ENCODE peak calls at places on chromosomes 6 and 20, in eight cellular contexts. D is astrocyte; N is cardiac muscle cell; C is dorsolateral prefrontal cortex; E is cardiac fibroblast; L is CD8-positive, alpha-beta T cell; B is GM06990; X is kidney epithelial cell. A is an unnamed sample.

GRCh38 chr6:42453027-42453648 is 1.4 kb upstream of the TRERF1 start:
- DNase-seq in B (peak), E (peak), C (peak), X (no peak), N (peak), L (peak), D (peak), A (no peak)

GRCh38 chr6:168363811-168364792 is 44.5 kb upstream of the DACT2 start:
- DNase-seq in B (no peak), L (no peak), E (no peak), N (no peak), C (no peak), X (no peak), D (no peak), A (no peak)

GRCh38 chr6:170033666-170034065 is 257.2 kb downstream of the DLL1 start:
- DNase-seq in B (no peak), L (no peak), D (no peak), C (no peak), N (no peak), E (no peak), X (no peak), A (no peak)

GRCh38 chr6:12060780-12061619 is 48.9 kb downstream of the HIVEP1 start:
- DNase-seq in B (peak), N (no peak), X (peak), L (peak), C (peak), E (peak), D (peak), A (peak)

GRCh38 chr6:34154668-34155447 is 9.0 kb upstream of the GRM4 start:
- DNase-seq in L (peak), N (peak), E (peak), X (no peak), C (peak), B (peak), D (peak), A (no peak)

GRCh38 chr6:162343902-162344226 is 383.7 kb downstream of the PRKN start:
- DNase-seq in L (no peak), X (no peak), B (no peak), D (peak), E (peak), C (no peak), N (no peak), A (no peak)

GRCh38 chr6:98118357-98119045 is 715.9 kb upstream of the POU3F2 start:
- DNase-seq in L (no peak), E (no peak), D (no peak), B (no peak), C (no peak), X (no peak), N (peak), A (no peak)

GRCh38 chr6:42963855-42964605 is 3.5 kb downstream of the GNMT start:
- DNase-seq in B (no peak), L (peak), D (no peak), X (no peak), E (peak), N (peak), C (peak), A (no peak)

GRCh38 chr6:92892626-92893025 is 526.7 kb downstream of the EPHA7 start:
- DNase-seq in E (no peak), L (no peak), D (no peak), N (no peak), B (no peak), C (no peak), X (no peak), A (no peak)

GRCh38 chr6:110341671-110342304 is 16.4 kb downstream of the METTL24 start:
- DNase-seq in N (peak), E (peak), X (no peak), D (no peak), L (no peak), C (peak), B (no peak), A (no peak)

GRCh38 chr6:42222450-42222849 is 4.8 kb upstream of the MRPS10 start:
- DNase-seq in D (no peak), N (no peak), C (no peak), L (no peak), E (no peak), X (no peak), B (no peak), A (no peak)

GRCh38 chr6:130020106-130020851 is 1.9 kb downstream of the L3MBTL3 start:
- DNase-seq in L (peak), N (peak), X (no peak), D (no peak), B (peak), E (peak), C (no peak), A (no peak)

GRCh38 chr6:45946352-45946751 is 69.3 kb downstream of the CLIC5 start:
- DNase-seq in X (no peak), E (peak), C (no peak), D (peak), L (no peak), N (peak), B (no peak), A (no peak)

GRCh38 chr20:59519707-59520014 is 84.7 kb upstream of the PHACTR3 start:
- DNase-seq in C (no peak), L (no peak), N (no peak), D (no peak), B (no peak), E (no peak), X (no peak), A (no peak)

GRCh38 chr6:109000289-109000688 is 94.4 kb downstream of the SESN1 start:
- DNase-seq in N (no peak), X (no peak), E (peak), B (no peak), D (no peak), C (no peak), L (no peak), A (no peak)

GRCh38 chr6:136923954-136924291 is 1.8 kb downstream of the SLC35D3 start:
- DNase-seq in L (no peak), E (no peak), X (no peak), N (no peak), B (no peak), D (no peak), C (no peak), A (no peak)

GRCh38 chr6:54194067-54194466 is 82.8 kb downstream of the MLIP start:
- DNase-seq in B (no peak), X (no peak), C (no peak), E (peak), L (no peak), N (no peak), D (peak), A (no peak)

GRCh38 chr6:35230498-35230897 is 16.7 kb downstream of the SCUBE3 start:
- DNase-seq in L (no peak), C (no peak), X (no peak), D (no peak), N (no peak), B (no peak), E (no peak), A (no peak)

GRCh38 chr6:107735906-107736635 is 88.0 kb downstream of the SCML4 start:
- DNase-seq in E (no peak), X (no peak), N (no peak), B (no peak), C (no peak), L (peak), D (no peak), A (no peak)

GRCh38 chr20:37390891-37391525 is 45.1 kb downstream of the SRC start:
- DNase-seq in E (no peak), D (no peak), L (no peak), N (no peak), X (no peak), B (no peak), C (no peak), A (no peak)

GRCh38 chr20:23142162-23143050 is 56.3 kb upstream of the CD93 start:
- DNase-seq in C (no peak), B (peak), E (no peak), L (no peak), N (no peak), X (no peak), D (no peak), A (no peak)
- TF ChIP-seq CTCF in C (no peak), B (no peak), E (no peak), L (no peak), N (no peak), X (no peak), D (no peak), A (no peak)

GRCh38 chr6:29946787-29947186 is 4.5 kb downstream of the HLA-A start:
- DNase-seq in X (no peak), L (no peak), D (no peak), C (no peak), E (no peak), N (no peak), B (no peak), A (no peak)

GRCh38 chr6:29946380-29946779 is 4.0 kb downstream of the HLA-A start:
- DNase-seq in B (no peak), L (no peak), N (no peak), X (no peak), C (no peak), D (no peak), E (no peak), A (no peak)

GRCh38 chr6:29948277-29948676 is 5.9 kb downstream of the HLA-A start:
- DNase-seq in E (no peak), D (no peak), X (no peak), C (no peak), B (no peak), L (no peak), N (no peak), A (no peak)

GRCh38 chr6:29945421-29945820 is 3.1 kb downstream of the HLA-A start:
- DNase-seq in D (no peak), L (no peak), C (no peak), B (no peak), N (no peak), E (no peak), X (no peak), A (no peak)

GRCh38 chr6:29947292-29947980 is 5.1 kb downstream of the HLA-A start:
- DNase-seq in E (no peak), B (no peak), L (no peak), C (no peak), D (no peak), X (no peak), N (no peak), A (no peak)
- H3K4me3 ChIP-seq in E (no peak), B (no peak), L (no peak), C (no peak), D (no peak), X (no peak), N (no peak), A (no peak)

GRCh38 chr20:2631228-2631627 is 21.2 kb upstream of the NOP56 start:
- DNase-seq in B (no peak), D (no peak), X (no peak), L (no peak), N (no peak), E (peak), C (no peak), A (no peak)
- TF ChIP-seq CTCF in B (no peak), D (no peak), X (no peak), L (no peak), N (peak), E (no peak), C (no peak), A (peak)

GRCh38 chr6:152351742-152352141 is 285.4 kb downstream of the SYNE1 start:
- DNase-seq in X (no peak), E (no peak), N (no peak), D (no peak), L (no peak), B (no peak), C (no peak), A (no peak)
- H3K4me3 ChIP-seq in X (no peak), E (no peak), N (no peak), D (no peak), L (no peak), B (no peak), C (no peak), A (no peak)

DNA sequence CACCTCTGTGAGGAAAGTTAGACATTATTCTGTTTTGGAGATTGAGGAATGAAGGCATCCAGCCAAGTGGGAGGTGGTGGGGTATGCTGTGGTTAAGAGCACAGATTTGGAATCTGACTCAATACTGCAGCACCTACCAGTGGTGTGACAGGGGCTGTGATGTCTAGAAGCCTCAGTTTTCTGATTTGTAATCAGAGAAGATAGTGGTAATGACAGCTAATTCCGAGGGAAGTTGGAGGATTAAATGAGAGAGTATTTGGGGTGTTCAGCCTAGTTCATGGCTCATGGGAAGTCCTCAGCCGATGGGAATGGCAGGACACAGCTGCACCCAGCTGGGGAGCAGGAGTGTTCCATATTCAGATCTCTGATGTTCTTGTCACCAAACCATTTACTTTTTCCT is 9.2 kb downstream of the SLC9A8 start:
- DNase-seq in D (peak), X (peak), B (no peak), C (no peak), L (no peak), E (peak), N (no peak), A (no peak)
- TF ChIP-seq CTCF in D (peak), X (peak), B (peak), C (no peak), L (no peak), E (peak), N (peak), A (peak)

GRCh38 chr20:63738687-63739128 is 868 bp upstream of the SLC2A4RG start:
- DNase-seq in X (no peak), E (peak), B (no peak), L (peak), D (no peak), N (peak), C (no peak), A (no peak)
- H3K4me3 ChIP-seq in X (no peak), E (no peak), B (peak), L (peak), D (no peak), N (peak), C (peak), A (peak)